ENCODE peak calls at places on chromosomes 1 and 21, in six cellular contexts. V is pulmonary artery endothelial cell, G is adipocyte, S is NCI-H524, D is nephron progenitor cell, X is B cell. R is an unnamed sample.

GRCh38 chr1:1627261-1627841 is 4.6 kb upstream of the MMP23B start:
- DNase-seq in S (no peak), D (no peak), V (no peak), X (peak; percentile 28), G (no peak), R (no peak)

GRCh38 chr1:154896811-154897286 is 26.8 kb upstream of the KCNN3 start:
- DNase-seq in D (no peak), S (no peak), V (no peak), X (no peak), G (no peak), R (no peak)

GRCh38 chr21:44896561-44897286 is 23.2 kb upstream of the PTTG1IP start:
- DNase-seq in X (no peak), D (peak; percentile 7), V (no peak), G (no peak), S (no peak), R (no peak)

GRCh38 chr1:204617256-204618147 is 68.0 kb downstream of the LRRN2 start:
- DNase-seq in V (no peak), D (no peak), X (no peak), G (no peak), S (peak; percentile 45), R (no peak)

GRCh38 chr1:56212143-56212542 is 367.2 kb downstream of the PLPP3 start:
- DNase-seq in V (no peak), X (no peak), D (no peak), G (no peak), S (no peak), R (no peak)

GRCh38 chr1:33661791-33662190 is 189.3 kb downstream of the ZSCAN20 start:
- DNase-seq in D (no peak), X (no peak), G (no peak), V (no peak), S (peak; percentile 85), R (no peak)

GRCh38 chr1:60132985-60133673 is 59.6 kb upstream of the C1orf87 start:
- DNase-seq in S (peak; percentile 21), D (no peak), X (no peak), G (peak; percentile 95), V (no peak), R (peak; percentile 98)

GRCh38 chr1:39900662-39901485 is 843 bp downstream of the MYCL start:
- DNase-seq in D (peak; percentile 64), V (no peak), G (peak; percentile 62), X (peak; percentile 36), S (peak; percentile 24), R (peak; percentile 50)

GRCh38 chr1:10727703-10728348 is 68.6 kb downstream of the CASZ1 start:
- DNase-seq in V (no peak), X (no peak), D (no peak), S (peak; percentile 31), G (no peak), R (no peak)

GRCh38 chr1:184558691-184559090 is 171.9 kb downstream of the C1orf21 start:
- DNase-seq in D (no peak), V (no peak), S (no peak), X (no peak), G (no peak), R (no peak)

GRCh38 chr21:44596068-44596725 is 3.9 kb upstream of the KRTAP10-6 start:
- DNase-seq in G (no peak), X (no peak), D (no peak), S (no peak), V (no peak), R (no peak)

GRCh38 chr1:52553372-52554266 is 727 bp upstream of the TUT4 start:
- DNase-seq in V (peak; percentile 62), D (peak; percentile 93), G (peak; percentile 96), S (peak; percentile 78), X (peak; percentile 94), R (peak; percentile 86)

GRCh38 chr1:103247517-103247916 is 139.2 kb upstream of the COL11A1 start:
- DNase-seq in X (no peak), S (no peak), D (no peak), V (no peak), G (no peak), R (no peak)

GRCh38 chr1:3541930-3542329 is 69.4 kb downstream of the MEGF6 start:
- DNase-seq in D (no peak), X (no peak), V (no peak), G (no peak), S (no peak), R (peak; percentile 43)

GRCh38 chr1:94806451-94806861 is 13.7 kb upstream of the SLC44A3 start:
- DNase-seq in S (peak; percentile 56), D (peak; percentile 58), V (no peak), G (peak; percentile 61), X (no peak), R (peak; percentile 46)

GRCh38 chr1:235563513-235563912 is 59.3 kb upstream of the B3GALNT2 start:
- DNase-seq in V (no peak), X (no peak), S (no peak), G (no peak), D (no peak), R (no peak)

GRCh38 chr1:186680031-186681012 is at the start of gene PTGS2:
- DNase-seq in X (peak; percentile 20), V (peak; percentile 89), S (peak; percentile 72), D (peak; percentile 74), G (peak; percentile 96), R (peak; percentile 94)

R was measured in EH.